ENCODE peak calls at places on chromosomes 16 and 17, in six cellular contexts. One of them, this sample, is unnamed.

GRCh38 chr17:1480747-1481465 is 11.6 kb downstream of the MYO1C start:
- DNase-seq in Panc1: no peak
- DNase-seq in stimulated activated CD8-positive, alpha-beta memory T cell treated with anti-CD3 and anti-CD28 coated beads, Interleukin-7, amount 100 ng/mL, for 1 hour: no peak
- DNase-seq in H7: no peak
- DNase-seq in activated gamma-delta T cell treated with anti-CD3 and anti-CD28 coated beads, Interleukin-2, amount 50 U/mL, for 16 hours: no peak
- DNase-seq in CD4-positive, CD25-positive, alpha-beta regulatory T cell: no peak
- DNase-seq in this sample: no peak

GRCh38 chr16:89383095-89384003 is 107.0 kb downstream of the ANKRD11 start:
- DNase-seq in Panc1: no peak
- DNase-seq in stimulated activated CD8-positive, alpha-beta memory T cell treated with anti-CD3 and anti-CD28 coated beads, Interleukin-7, amount 100 ng/mL, for 1 hour: no peak
- DNase-seq in H7: peak; percentile 83
- DNase-seq in activated gamma-delta T cell treated with anti-CD3 and anti-CD28 coated beads, Interleukin-2, amount 50 U/mL, for 16 hours: no peak
- DNase-seq in CD4-positive, CD25-positive, alpha-beta regulatory T cell: no peak
- DNase-seq in this sample: peak; percentile 94

GRCh38 chr17:8375738-8376259 is 705 bp downstream of the KRABD2 start:
- DNase-seq in Panc1: no peak
- DNase-seq in stimulated activated CD8-positive, alpha-beta memory T cell treated with anti-CD3 and anti-CD28 coated beads, Interleukin-7, amount 100 ng/mL, for 1 hour: no peak
- DNase-seq in H7: peak; percentile 55
- DNase-seq in activated gamma-delta T cell treated with anti-CD3 and anti-CD28 coated beads, Interleukin-2, amount 50 U/mL, for 16 hours: no peak
- DNase-seq in CD4-positive, CD25-positive, alpha-beta regulatory T cell: no peak
- DNase-seq in this sample: no peak

GRCh38 chr16:57258226-57258909 is 13.3 kb downstream of the ARL2BP start:
- DNase-seq in Panc1: no peak
- DNase-seq in stimulated activated CD8-positive, alpha-beta memory T cell treated with anti-CD3 and anti-CD28 coated beads, Interleukin-7, amount 100 ng/mL, for 1 hour: no peak
- DNase-seq in H7: no peak
- DNase-seq in activated gamma-delta T cell treated with anti-CD3 and anti-CD28 coated beads, Interleukin-2, amount 50 U/mL, for 16 hours: no peak
- DNase-seq in CD4-positive, CD25-positive, alpha-beta regulatory T cell: no peak
- DNase-seq in this sample: peak; percentile 37

GRCh38 chr17:65953316-65954147 is 238.4 kb downstream of the CEP112 start:
- DNase-seq in Panc1: no peak
- DNase-seq in stimulated activated CD8-positive, alpha-beta memory T cell treated with anti-CD3 and anti-CD28 coated beads, Interleukin-7, amount 100 ng/mL, for 1 hour: no peak
- DNase-seq in H7: no peak
- DNase-seq in activated gamma-delta T cell treated with anti-CD3 and anti-CD28 coated beads, Interleukin-2, amount 50 U/mL, for 16 hours: no peak
- DNase-seq in CD4-positive, CD25-positive, alpha-beta regulatory T cell: no peak
- DNase-seq in this sample: peak; percentile 84

GRCh38 chr16:75628351-75628750 is 5.3 kb upstream of the ADAT1 start:
- DNase-seq in Panc1: no peak
- DNase-seq in stimulated activated CD8-positive, alpha-beta memory T cell treated with anti-CD3 and anti-CD28 coated beads, Interleukin-7, amount 100 ng/mL, for 1 hour: no peak
- DNase-seq in H7: no peak
- DNase-seq in activated gamma-delta T cell treated with anti-CD3 and anti-CD28 coated beads, Interleukin-2, amount 50 U/mL, for 16 hours: no peak
- DNase-seq in CD4-positive, CD25-positive, alpha-beta regulatory T cell: no peak
- DNase-seq in this sample: no peak

GRCh38 chr17:18974407-18975149 is 22.6 kb downstream of the SLC5A10 start:
- DNase-seq in Panc1: no peak
- DNase-seq in stimulated activated CD8-positive, alpha-beta memory T cell treated with anti-CD3 and anti-CD28 coated beads, Interleukin-7, amount 100 ng/mL, for 1 hour: no peak
- DNase-seq in H7: no peak
- DNase-seq in activated gamma-delta T cell treated with anti-CD3 and anti-CD28 coated beads, Interleukin-2, amount 50 U/mL, for 16 hours: no peak
- DNase-seq in CD4-positive, CD25-positive, alpha-beta regulatory T cell: no peak
- DNase-seq in this sample: no peak

GRCh38 chr17:54992797-54993639 is 24.5 kb downstream of the STXBP4 start:
- DNase-seq in Panc1: no peak
- DNase-seq in stimulated activated CD8-positive, alpha-beta memory T cell treated with anti-CD3 and anti-CD28 coated beads, Interleukin-7, amount 100 ng/mL, for 1 hour: no peak
- DNase-seq in H7: peak; percentile 36
- DNase-seq in activated gamma-delta T cell treated with anti-CD3 and anti-CD28 coated beads, Interleukin-2, amount 50 U/mL, for 16 hours: no peak
- DNase-seq in CD4-positive, CD25-positive, alpha-beta regulatory T cell: no peak
- DNase-seq in this sample: no peak

GRCh38 chr17:48483471-48484131 is 47.2 kb downstream of the HOXB1 start:
- DNase-seq in Panc1: no peak
- DNase-seq in stimulated activated CD8-positive, alpha-beta memory T cell treated with anti-CD3 and anti-CD28 coated beads, Interleukin-7, amount 100 ng/mL, for 1 hour: no peak
- DNase-seq in H7: no peak
- DNase-seq in activated gamma-delta T cell treated with anti-CD3 and anti-CD28 coated beads, Interleukin-2, amount 50 U/mL, for 16 hours: no peak
- DNase-seq in CD4-positive, CD25-positive, alpha-beta regulatory T cell: no peak
- DNase-seq in this sample: peak; percentile 98

GRCh38 chr17:56681561-56682266 is 88.2 kb downstream of the NOG start:
- DNase-seq in Panc1: peak; percentile 52
- DNase-seq in stimulated activated CD8-positive, alpha-beta memory T cell treated with anti-CD3 and anti-CD28 coated beads, Interleukin-7, amount 100 ng/mL, for 1 hour: no peak
- DNase-seq in H7: no peak
- DNase-seq in activated gamma-delta T cell treated with anti-CD3 and anti-CD28 coated beads, Interleukin-2, amount 50 U/mL, for 16 hours: no peak
- DNase-seq in CD4-positive, CD25-positive, alpha-beta regulatory T cell: no peak
- DNase-seq in this sample: peak; percentile 85

GRCh38 chr16:14193316-14193871 is 122.3 kb downstream of the MRTFB start:
- DNase-seq in Panc1: no peak
- DNase-seq in stimulated activated CD8-positive, alpha-beta memory T cell treated with anti-CD3 and anti-CD28 coated beads, Interleukin-7, amount 100 ng/mL, for 1 hour: no peak
- DNase-seq in H7: peak; percentile 8
- DNase-seq in activated gamma-delta T cell treated with anti-CD3 and anti-CD28 coated beads, Interleukin-2, amount 50 U/mL, for 16 hours: peak; percentile 9
- DNase-seq in CD4-positive, CD25-positive, alpha-beta regulatory T cell: no peak
- DNase-seq in this sample: no peak

GRCh38 chr16:19831678-19832077 is 53.0 kb downstream of the GPRC5B start:
- DNase-seq in Panc1: peak; percentile 42
- DNase-seq in stimulated activated CD8-positive, alpha-beta memory T cell treated with anti-CD3 and anti-CD28 coated beads, Interleukin-7, amount 100 ng/mL, for 1 hour: no peak
- DNase-seq in H7: no peak
- DNase-seq in activated gamma-delta T cell treated with anti-CD3 and anti-CD28 coated beads, Interleukin-2, amount 50 U/mL, for 16 hours: no peak
- DNase-seq in CD4-positive, CD25-positive, alpha-beta regulatory T cell: no peak
- DNase-seq in this sample: no peak

GRCh38 chr16:31138621-31139578 is 3.4 kb upstream of the PRSS8 start:
- DNase-seq in Panc1: no peak
- DNase-seq in stimulated activated CD8-positive, alpha-beta memory T cell treated with anti-CD3 and anti-CD28 coated beads, Interleukin-7, amount 100 ng/mL, for 1 hour: no peak
- DNase-seq in H7: peak; percentile 82
- DNase-seq in activated gamma-delta T cell treated with anti-CD3 and anti-CD28 coated beads, Interleukin-2, amount 50 U/mL, for 16 hours: no peak
- DNase-seq in CD4-positive, CD25-positive, alpha-beta regulatory T cell: no peak
- DNase-seq in this sample: peak; percentile 92

GRCh38 chr17:17783825-17784598 is 52.8 kb downstream of the SREBF1 start:
- DNase-seq in Panc1: no peak
- DNase-seq in stimulated activated CD8-positive, alpha-beta memory T cell treated with anti-CD3 and anti-CD28 coated beads, Interleukin-7, amount 100 ng/mL, for 1 hour: no peak
- DNase-seq in H7: peak; percentile 79
- DNase-seq in activated gamma-delta T cell treated with anti-CD3 and anti-CD28 coated beads, Interleukin-2, amount 50 U/mL, for 16 hours: no peak
- DNase-seq in CD4-positive, CD25-positive, alpha-beta regulatory T cell: no peak
- DNase-seq in this sample: peak; percentile 74

This sample was measured in islet precursor cell.